ENCODE peak calls at places on chromosomes 11 and 22, in six cellular contexts. P, Z, R, D, C and Y are unnamed samples.
A peak's percentile ranks its signal among the peaks of the same experiment; 100 is the strongest.

GRCh38 chr11:130400793-130401483 is 27.5 kb downstream of the ADAMTS8 start:
- DNase-seq in P (no peak), Z (no peak), R (peak; percentile 89), D (no peak), C (no peak), Y (peak; percentile 94)

GRCh38 chr11:57340228-57340627 is 2.1 kb downstream of the P2RX3 start:
- DNase-seq in P (peak; percentile 35), Z (no peak), R (peak; percentile 35), D (no peak), C (no peak), Y (peak; percentile 65)

GRCh38 chr11:76609736-76610370 is 60.7 kb downstream of the LRRC32 start:
- DNase-seq in P (no peak), Z (no peak), R (peak; percentile 39), D (no peak), C (no peak), Y (peak; percentile 71)

GRCh38 chr11:84022221-84022620 is 736.1 kb upstream of the CCDC90B start:
- DNase-seq in P (no peak), Z (no peak), R (no peak), D (no peak), C (no peak), Y (no peak)

GRCh38 chr22:35524966-35525686 is 15.5 kb upstream of the RASD2 start:
- DNase-seq in P (no peak), Z (no peak), R (peak; percentile 47), D (no peak), C (no peak), Y (no peak)

GRCh38 chr11:75734491-75735180 is 17.0 kb downstream of the MOGAT2 start:
- DNase-seq in P (peak; percentile 46), Z (no peak), R (no peak), D (no peak), C (no peak), Y (no peak)

GRCh38 chr11:17375547-17375946 is 12.9 kb downstream of the KCNJ11 start:
- DNase-seq in P (no peak), Z (no peak), R (no peak), D (no peak), C (no peak), Y (no peak)

GRCh38 chr11:44950625-44951472 is at the start of gene TP53I11:
- DNase-seq in P (peak; percentile 63), Z (peak; percentile 48), R (peak; percentile 87), D (no peak), C (no peak), Y (peak; percentile 98)

GRCh38 chr11:124961972-124962609 is 8.1 kb downstream of the CCDC15 start:
- DNase-seq in P (peak; percentile 91), Z (peak; percentile 71), R (peak; percentile 83), D (peak; percentile 51), C (no peak), Y (peak; percentile 89)

GRCh38 chr11:250740-251299 is 14.0 kb downstream of the PSMD13 start:
- DNase-seq in P (peak; percentile 50), Z (no peak), R (peak; percentile 68), D (no peak), C (peak; percentile 51), Y (no peak)

GRCh38 chr11:130533871-130534270 is 85.4 kb downstream of the ADAMTS15 start:
- DNase-seq in P (no peak), Z (no peak), R (no peak), D (no peak), C (no peak), Y (no peak)

GRCh38 chr22:24433001-24433867 is 5.8 kb downstream of the ADORA2A start:
- DNase-seq in P (no peak), Z (no peak), R (no peak), D (no peak), C (no peak), Y (peak; percentile 66)

GRCh38 chr11:75513250-75513649 is 12.5 kb downstream of the GDPD5 start:
- DNase-seq in P (peak; percentile 84), Z (no peak), R (no peak), D (no peak), C (no peak), Y (peak; percentile 98)

GRCh38 chr22:36871669-36872081 is 10.9 kb downstream of the NCF4 start:
- DNase-seq in P (peak; percentile 78), Z (peak; percentile 46), R (peak; percentile 41), D (no peak), C (no peak), Y (no peak)

GRCh38 chr11:63985812-63986155 is 454 bp upstream of the OTUB1 start:
- DNase-seq in P (no peak), Z (no peak), R (peak; percentile 67), D (peak; percentile 15), C (no peak), Y (peak; percentile 93)

GRCh38 chr11:124297921-124298320 is 15.8 kb downstream of the OR8D1 start:
- DNase-seq in P (no peak), Z (no peak), R (peak; percentile 77), D (no peak), C (no peak), Y (no peak)

GRCh38 chr22:22168190-22168940 is 76.2 kb upstream of the VPREB1 start:
- DNase-seq in P (peak; percentile 9), Z (peak; percentile 88), R (peak; percentile 21), D (peak; percentile 57), C (no peak), Y (no peak)

GRCh38 chr22:48476599-48476998 is 1351.1 kb downstream of the BRD1 start:
- DNase-seq in P (no peak), Z (no peak), R (no peak), D (no peak), C (no peak), Y (no peak)

GRCh38 chr11:40647290-40647689 is 812.2 kb downstream of the LRRC4C start:
- DNase-seq in P (no peak), Z (no peak), R (no peak), D (no peak), C (no peak), Y (no peak)

GRCh38 chr11:68831124-68831523 is 10.6 kb downstream of the CPT1A start:
- DNase-seq in P (peak; percentile 19), Z (no peak), R (no peak), D (no peak), C (no peak), Y (no peak)
- H3K4me1 ChIP-seq in P (no peaks in the 10 kb centered on the region), Z (no peaks in the 10 kb centered on the region), R (peaks cover 14% of the 10 kb centered on the region), D (peaks cover 13% of the 10 kb centered on the region), C (peaks cover 9% of the 10 kb centered on the region), Y (peaks cover 10% of the 10 kb centered on the region)

DNA sequence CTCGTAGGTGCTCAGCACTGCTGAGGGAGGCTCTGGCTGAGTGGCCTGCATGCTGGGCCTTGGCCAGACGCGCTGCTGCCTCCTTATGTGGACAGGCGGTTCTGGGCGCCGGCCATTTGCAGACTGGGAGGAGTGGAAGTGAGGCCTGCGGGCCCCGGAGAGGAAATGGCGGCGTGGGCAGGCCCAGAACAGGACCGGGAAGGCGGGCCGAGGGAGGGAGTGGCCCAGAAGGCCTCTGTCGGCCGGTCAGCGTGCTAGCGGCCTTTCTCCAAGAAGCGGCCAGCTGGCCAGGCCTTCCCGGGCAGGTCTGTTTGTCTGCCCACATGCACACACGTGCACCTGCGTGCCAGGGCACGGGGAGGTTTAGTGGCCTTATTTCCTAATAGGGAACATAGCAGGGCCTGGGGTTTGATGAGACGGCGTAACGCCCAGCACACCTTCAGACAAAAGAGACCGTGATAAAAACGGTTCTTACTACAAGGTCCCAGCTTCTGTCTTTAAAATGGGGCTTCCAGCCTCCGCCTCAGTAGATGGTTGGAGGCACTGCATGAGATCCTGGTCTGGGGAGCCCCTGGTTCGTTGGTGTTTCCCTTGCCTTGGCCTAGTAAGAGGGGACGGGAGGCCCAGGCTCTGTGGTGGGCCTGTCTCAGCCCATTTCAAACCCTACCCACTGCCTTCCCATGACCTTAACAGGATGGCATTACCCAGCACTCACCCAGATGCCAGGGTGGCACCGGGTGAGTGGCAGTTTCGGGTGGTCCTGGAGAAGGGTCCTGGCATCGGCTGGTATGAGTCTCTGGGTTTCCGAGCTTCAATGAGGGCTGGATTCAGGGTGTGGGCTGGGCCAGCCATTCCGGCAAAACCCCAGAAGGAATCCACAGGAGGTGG is 65.1 kb upstream of the PPARA start:
- DNase-seq in P (peak; percentile 76), Z (no peak), R (peak; percentile 97), D (no peak), C (no peak), Y (peak; percentile 98)
- H3K36me3 ChIP-seq in P (peaks cover 35% of the 10 kb centered on the region), Z (no peaks in the 10 kb centered on the region), R (peaks cover 50% of the 10 kb centered on the region), D (no peaks in the 10 kb centered on the region), C (no peaks in the 10 kb centered on the region), Y (peaks cover 91% of the 10 kb centered on the region)

GRCh38 chr11:86692746-86693145 is 20.3 kb upstream of the ME3 start:
- DNase-seq in P (no peak), Z (no peak), R (no peak), D (no peak), C (no peak), Y (no peak)
- H3K4me2 ChIP-seq in P (no peak overlapping the region), Z (no peak overlapping the region), R (peak overlapping the region; percentile 18), D (no peak overlapping the region), C (no peak overlapping the region), Y (peak overlapping the region; percentile 20)

GRCh38 chr11:118929496-118930151 is 3.9 kb upstream of the BCL9L start:
- DNase-seq in P (peak; percentile 88), Z (peak; percentile 89), R (peak; percentile 84), D (no peak), C (no peak), Y (peak; percentile 97)
- H3K4me1 ChIP-seq in P (peaks cover 48% of the 10 kb centered on the region), Z (peaks cover 34% of the 10 kb centered on the region), R (peaks cover 13% of the 10 kb centered on the region), D (peaks cover 30% of the 10 kb centered on the region), C (peaks cover 6% of the 10 kb centered on the region), Y (peaks cover 24% of the 10 kb centered on the region)

GRCh38 chr22:37920131-37920530 is 14.0 kb downstream of the MICALL1 start:
- DNase-seq in P (no peak), Z (no peak), R (no peak), D (no peak), C (no peak), Y (no peak)
- H3K36me3 ChIP-seq in P (no peaks in the 10 kb centered on the region), Z (peaks cover 17% of the 10 kb centered on the region), R (peaks cover 41% of the 10 kb centered on the region), D (peaks cover 3% of the 10 kb centered on the region), C (peaks cover 4% of the 10 kb centered on the region), Y (peaks cover 57% of the 10 kb centered on the region)